ENCODE peak calls at places on chromosomes 4 and X, in four cellular contexts. Z, K, S and Y are unnamed samples.

GRCh38 chrX:24190500-24191156 is 41.1 kb downstream of the ZFX start:
- DNase-seq in Z (no peak), K (peak; percentile 87), S (no peak), Y (no peak)

GRCh38 chr4:164526916-164527315 is 227.0 kb upstream of the SMIM31 start:
- DNase-seq in Z (no peak), K (no peak), S (no peak), Y (no peak)

GRCh38 chrX:153878285-153878779 is 7.6 kb downstream of the L1CAM start:
- DNase-seq in Z (no peak), K (no peak), S (no peak), Y (no peak)

GRCh38 chr4:73086095-73086869 is 16.8 kb upstream of the COX18 start:
- DNase-seq in Z (no peak), K (no peak), S (no peak), Y (no peak)

GRCh38 chr4:53847935-53848334 is 216.5 kb downstream of the CHIC2 start:
- DNase-seq in Z (no peak), K (peak; percentile 17), S (no peak), Y (no peak)

GRCh38 chr4:100081511-100081910 is 108.8 kb downstream of the DDIT4L start:
- DNase-seq in Z (no peak), K (no peak), S (no peak), Y (no peak)

GRCh38 chr4:150063128-150063527 is 15.1 kb upstream of the DCLK2 start:
- DNase-seq in Z (no peak), K (no peak), S (no peak), Y (no peak)

GRCh38 chr4:78747328-78747946 is 28.7 kb upstream of the BMP2K start:
- DNase-seq in Z (no peak), K (no peak), S (no peak), Y (no peak)

GRCh38 chrX:154374361-154375155 is at the start of gene FLNA:
- DNase-seq in Z (no peak), K (no peak), S (peak; percentile 61), Y (no peak)

GRCh38 chrX:38095971-38096529 is 89.7 kb downstream of the SYTL5 start:
- DNase-seq in Z (no peak), K (no peak), S (peak; percentile 2), Y (no peak)

GRCh38 chr4:152961752-152962117 is 25.6 kb downstream of the FHDC1 start:
- DNase-seq in Z (no peak), K (no peak), S (no peak), Y (no peak)

GRCh38 chr4:152957437-152958185 is 21.5 kb downstream of the FHDC1 start:
- DNase-seq in Z (peak; percentile 35), K (no peak), S (peak; percentile 14), Y (no peak)

GRCh38 chr4:152959080-152959479 is 23.0 kb downstream of the FHDC1 start:
- DNase-seq in Z (no peak), K (peak; percentile 36), S (no peak), Y (no peak)

GRCh38 chr4:152962160-152962559 is 26.0 kb downstream of the FHDC1 start:
- DNase-seq in Z (no peak), K (no peak), S (no peak), Y (no peak)

DNA sequence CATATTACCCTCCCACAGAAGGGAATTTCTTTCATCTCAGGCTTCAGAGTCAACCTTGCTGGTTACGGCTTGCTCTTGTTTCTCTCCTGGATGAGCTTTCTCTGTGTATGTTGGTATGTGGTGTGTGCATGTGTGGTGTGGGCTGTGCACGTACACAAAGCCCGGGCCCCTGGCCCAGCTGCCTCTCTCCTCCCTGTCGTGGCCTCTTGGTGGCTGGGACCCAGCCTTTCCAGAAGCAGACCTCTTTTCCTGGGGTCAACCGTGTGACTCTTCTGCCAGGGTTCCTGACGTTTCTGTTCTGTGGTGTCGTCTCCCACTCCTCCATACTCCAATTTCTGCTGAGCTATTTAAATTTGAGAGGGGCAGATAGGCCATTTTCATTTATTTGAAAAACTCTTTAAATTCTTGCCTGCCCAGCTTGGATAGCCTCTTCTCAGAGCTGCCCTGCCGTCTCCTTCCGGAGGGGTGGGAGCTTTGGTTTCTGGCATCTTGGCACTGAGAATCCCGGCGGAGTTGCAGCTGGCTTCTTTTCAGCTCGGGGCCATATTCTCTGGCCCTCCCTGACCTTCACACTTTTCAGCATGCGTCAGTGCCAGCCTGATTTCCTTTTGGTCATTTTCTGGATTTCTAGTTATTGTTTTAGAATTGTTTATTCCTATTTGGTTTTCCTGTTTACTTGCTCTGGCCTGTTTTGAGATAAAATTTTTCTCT is 25.1 kb downstream of the FHDC1 start:
- DNase-seq in Z (no peak), K (no peak), S (no peak), Y (no peak)
- TF ChIP-seq TARDBP in Z (no peak), K (no peak), S (no peak), Y (no peak)

DNA sequence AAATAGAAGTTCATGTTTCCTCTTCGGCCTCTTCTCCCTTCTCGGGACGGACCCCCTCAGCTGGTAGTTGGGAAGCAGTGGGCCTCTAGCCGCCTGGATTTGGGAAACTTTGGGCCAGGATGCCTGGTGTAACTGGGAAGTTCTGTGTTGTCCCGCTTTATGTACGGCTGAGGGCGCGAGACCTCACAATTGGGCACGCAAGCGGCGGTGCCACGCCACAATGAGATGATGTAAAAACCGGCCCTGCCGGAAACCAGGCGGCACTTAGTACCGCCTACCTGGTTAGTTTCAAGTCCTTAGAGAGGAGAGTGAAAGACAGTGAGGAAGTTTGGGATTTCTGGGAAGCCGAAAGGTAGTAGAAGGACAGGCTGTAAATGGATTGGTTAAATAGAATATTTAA is at the start of gene CT83:
- DNase-seq in Z (no peak), K (no peak), S (no peak), Y (no peak)
- TF ChIP-seq TARDBP in Z (no peak), K (no peak), S (no peak), Y (no peak)

GRCh38 chr4:158714937-158715336 is 8.3 kb downstream of the PPID start:
- DNase-seq in Z (no peak), K (no peak), S (no peak), Y (no peak)

GRCh38 chr4:158715787-158716186 is 7.4 kb downstream of the PPID start:
- DNase-seq in Z (no peak), K (no peak), S (no peak), Y (no peak)

DNA sequence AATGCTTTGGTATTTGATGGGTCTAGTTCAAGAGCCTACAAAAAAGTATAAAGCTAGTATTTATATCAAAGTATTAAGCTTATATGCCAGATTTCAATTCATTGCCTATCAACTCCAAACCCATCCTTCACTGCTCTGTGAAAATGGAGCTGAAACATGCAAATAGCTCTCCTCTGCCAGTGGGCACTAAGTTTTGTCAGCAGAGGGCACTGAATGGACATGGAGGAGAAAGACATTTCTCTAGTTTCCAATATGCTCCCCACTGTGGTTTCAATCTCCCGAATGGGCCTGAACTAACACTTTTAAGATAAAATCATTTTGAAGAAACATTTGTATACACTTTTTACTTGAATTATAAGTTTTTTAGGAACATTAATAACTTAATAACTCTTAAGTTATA is 12.4 kb downstream of the PPID start:
- DNase-seq in Z (no peak), K (no peak), S (no peak), Y (no peak)
- TF ChIP-seq TARDBP in Z (no peak), K (no peak), S (no peak), Y (no peak)

DNA sequence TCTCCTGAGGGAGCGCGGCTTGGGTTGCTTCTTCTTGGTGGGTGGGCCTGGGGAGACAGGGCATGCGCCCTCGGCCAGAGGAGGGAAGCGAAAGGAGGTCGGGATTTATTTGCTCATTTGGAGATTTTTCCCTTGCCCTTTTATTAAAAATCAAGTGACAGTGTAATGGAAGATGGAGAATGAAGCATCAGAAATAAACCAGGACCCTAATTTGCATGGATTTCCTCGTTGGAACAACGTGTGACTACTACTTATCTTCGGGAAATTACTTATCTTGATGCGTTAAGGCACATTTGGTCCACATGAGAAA is 707 bp upstream of the CLOCK start:
- DNase-seq in Z (no peak), K (no peak), S (no peak), Y (no peak)
- TF ChIP-seq TARDBP in Z (no peak), K (no peak), S (no peak), Y (no peak)